ENCODE peak calls at places on chromosomes 7 and 10, in four cellular contexts. D is right cardiac atrium, U is fibroblast of lung, G is SK-N-SH. C is an unnamed sample.
A peak's percentile ranks its signal among the peaks of the same experiment; 100 is the strongest.

GRCh38 chr7:149773446-149774236 is at the start of gene ZNF467:
- DNase-seq in D (peak; percentile 92), U (peak; percentile 20), G (peak; percentile 73), C (peak; percentile 39)

GRCh38 chr10:43120948-43121290 is 17.3 kb upstream of the CSGALNACT2 start:
- DNase-seq in D (peak; percentile 61), U (peak; percentile 17), G (no peak), C (no peak)

GRCh38 chr10:114313139-114313538 is 74.1 kb downstream of the VWA2 start:
- DNase-seq in D (no peak), U (no peak), G (no peak), C (no peak)

GRCh38 chr10:110646417-110647135 is 2.4 kb downstream of the RBM20 start:
- DNase-seq in D (no peak), U (no peak), G (peak; percentile 19), C (no peak)

GRCh38 chr10:83987216-83987615 is 152.1 kb upstream of the GHITM start:
- DNase-seq in D (no peak), U (no peak), G (no peak), C (no peak)

GRCh38 chr7:141003172-141004080 is 11.3 kb downstream of the MRPS33 start:
- DNase-seq in D (no peak), U (no peak), G (no peak), C (no peak)

GRCh38 chr10:22550732-22551131 is 163.6 kb downstream of the PIP4K2A start:
- DNase-seq in D (peak; percentile 77), U (peak; percentile 15), G (peak; percentile 69), C (peak; percentile 61)

GRCh38 chr7:110386914-110387313 is 704.0 kb upstream of the LRRN3 start:
- DNase-seq in D (no peak), U (peak; percentile 80), G (no peak), C (no peak)

GRCh38 chr10:75049316-75050285 is 61.9 kb upstream of the SAMD8 start:
- DNase-seq in D (peak; percentile 60), U (no peak), G (no peak), C (no peak)

GRCh38 chr10:27100800-27101347 is 580 bp upstream of the ANKRD26 start:
- DNase-seq in D (no peak), U (no peak), G (no peak), C (no peak)

GRCh38 chr10:64682043-64682442 is 1160.8 kb downstream of the REEP3 start:
- DNase-seq in D (no peak), U (peak; percentile 0), G (no peak), C (no peak)

GRCh38 chr7:96034940-96035727 is 262.8 kb downstream of the DYNC1I1 start:
- DNase-seq in D (peak; percentile 43), U (no peak), G (no peak), C (no peak)

GRCh38 chr7:86926732-86927131 is 132.7 kb downstream of the ELAPOR2 start:
- DNase-seq in D (no peak), U (peak; percentile 31), G (peak; percentile 53), C (peak; percentile 9)

GRCh38 chr10:5645944-5646617 is 20.3 kb downstream of the ASB13 start:
- DNase-seq in D (peak; percentile 77), U (no peak), G (no peak), C (no peak)

GRCh38 chr7:38975944-38976392 is 1.7 kb upstream of the POU6F2 start:
- DNase-seq in D (peak; percentile 33), U (peak; percentile 0), G (peak; percentile 20), C (no peak)

GRCh38 chr7:156073366-156074052 is 261.2 kb upstream of the SHH start:
- DNase-seq in D (no peak), U (no peak), G (no peak), C (no peak)

GRCh38 chr10:132607961-132608495 is 70.4 kb downstream of the INPP5A start:
- DNase-seq in D (no peak), U (no peak), G (peak; percentile 53), C (no peak)

GRCh38 chr10:95542761-95543160 is 18.4 kb downstream of the SORBS1 start:
- DNase-seq in D (no peak), U (no peak), G (no peak), C (no peak)

GRCh38 chr7:119545118-119545517 is 727.9 kb upstream of the KCND2 start:
- DNase-seq in D (no peak), U (peak; percentile 83), G (no peak), C (no peak)

GRCh38 chr10:60760711-60761210 is 17.5 kb upstream of the CDK1 start:
- DNase-seq in D (no peak), U (no peak), G (no peak), C (no peak)

GRCh38 chr7:66627151-66627681 is 1.5 kb upstream of the KCTD7 start:
- DNase-seq in D (no peak), U (no peak), G (peak; percentile 81), C (no peak)

GRCh38 chr7:75639071-75639892 is 99.5 kb downstream of the HIP1 start:
- DNase-seq in D (peak; percentile 85), U (peak; percentile 50), G (peak; percentile 93), C (peak; percentile 26)

GRCh38 chr10:5661043-5661442 is 5.4 kb downstream of the ASB13 start:
- DNase-seq in D (no peak), U (no peak), G (no peak), C (no peak)

GRCh38 chr10:49161411-49161997 is 26.7 kb downstream of the TMEM273 start:
- DNase-seq in D (no peak), U (peak; percentile 66), G (no peak), C (no peak)

GRCh38 chr10:84156009-84156408 is 16.7 kb downstream of the GHITM start:
- DNase-seq in D (no peak), U (no peak), G (no peak), C (no peak)

GRCh38 chr7:142785841-142786250 is 15.1 kb downstream of the PRSS2 start:
- DNase-seq in D (no peak), U (no peak), G (no peak), C (peak; percentile 76)

GRCh38 chr7:19024261-19024660 is 93.2 kb downstream of the TWIST1 start:
- DNase-seq in D (no peak), U (peak; percentile 95), G (no peak), C (no peak)

GRCh38 chr10:62813453-62813852 is 2.7 kb downstream of the EGR2 start:
- DNase-seq in D (peak; percentile 48), U (no peak), G (no peak), C (no peak)

GRCh38 chr7:98251251-98251843 is 685 bp downstream of the TECPR1 start:
- DNase-seq in D (peak; percentile 73), U (peak; percentile 29), G (no peak), C (peak; percentile 41)

GRCh38 chr7:156475179-156475578 is 165.4 kb upstream of the RNF32 start:
- DNase-seq in D (no peak), U (peak; percentile 21), G (no peak), C (no peak)

GRCh38 chr10:7544203-7544602 is 122.6 kb downstream of the ITIH5 start:
- DNase-seq in D (no peak), U (no peak), G (no peak), C (no peak)

GRCh38 chr10:129459762-129460539 is 7.1 kb upstream of the MGMT start:
- DNase-seq in D (no peak), U (no peak), G (no peak), C (no peak)

GRCh38 chr10:77771851-77772250 is 134.2 kb upstream of the KCNMA1 start:
- DNase-seq in D (no peak), U (no peak), G (no peak), C (no peak)

GRCh38 chr7:1943933-1944618 is 274.0 kb downstream of the ELFN1 start:
- DNase-seq in D (peak; percentile 12), U (no peak), G (no peak), C (no peak)

GRCh38 chr10:114703377-114704125 is 45.5 kb upstream of the ABLIM1 start:
- DNase-seq in D (no peak), U (no peak), G (peak; percentile 64), C (no peak)

GRCh38 chr7:119936876-119937275 is 336.1 kb upstream of the KCND2 start:
- DNase-seq in D (no peak), U (no peak), G (no peak), C (no peak)

GRCh38 chr7:43553999-43554398 is 28.9 kb upstream of the STK17A start:
- DNase-seq in D (no peak), U (peak; percentile 23), G (no peak), C (no peak)

GRCh38 chr10:63375859-63376258 is 89.9 kb downstream of the JMJD1C start:
- DNase-seq in D (no peak), U (no peak), G (no peak), C (no peak)

GRCh38 chr7:37083311-37084096 is 359.2 kb upstream of the AOAH start:
- DNase-seq in D (peak; percentile 63), U (peak; percentile 60), G (no peak), C (no peak)
- H3K27ac ChIP-seq in D (peak overlapping the region; percentile 36), U (peak overlapping the region; percentile 72), G (no peak overlapping the region), C (no peak overlapping the region)

DNA sequence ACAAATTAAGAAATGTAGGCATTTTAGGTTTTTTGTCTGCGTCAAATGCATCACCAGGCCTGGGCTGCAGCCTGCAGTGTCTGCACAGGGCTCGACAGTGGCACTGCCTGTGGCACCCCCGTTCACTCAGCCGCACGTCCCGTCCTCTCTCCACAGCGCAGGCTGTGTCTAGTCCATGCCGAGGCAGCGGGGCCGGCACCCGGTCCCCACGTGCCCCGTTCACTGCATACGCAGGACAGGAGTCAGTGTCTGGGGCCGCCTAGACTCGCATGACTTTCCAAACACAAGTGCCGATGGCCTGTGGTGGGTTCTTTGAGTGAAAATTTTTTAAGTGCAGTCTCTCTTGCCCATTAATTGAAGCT is 446.4 kb downstream of the PTPRN2 start:
- DNase-seq in D (no peak), U (no peak), G (no peak), C (no peak)
- H3K9me3 ChIP-seq in D (no peaks in the 10 kb centered on the region), U (no peaks in the 10 kb centered on the region), G (peaks cover 10% of the 10 kb centered on the region), C (no peaks in the 10 kb centered on the region)

DNA sequence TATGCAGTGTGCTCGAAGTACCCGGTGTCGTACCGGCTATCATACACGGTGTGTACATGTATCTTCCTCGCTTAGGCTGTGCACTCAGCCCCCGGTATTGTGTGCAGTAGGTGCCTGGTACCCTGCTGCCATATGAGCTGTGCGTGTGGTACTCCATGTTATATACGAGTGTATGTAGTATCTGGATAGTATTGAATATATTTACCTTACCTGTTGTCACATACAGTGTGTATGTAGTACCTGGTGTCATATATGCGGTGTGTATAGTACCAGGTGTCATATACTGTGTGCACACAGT is 1.2 kb downstream of the ZMYND11 start:
- DNase-seq in D (no peak), U (no peak), G (no peak), C (no peak)
- H3K27ac ChIP-seq in D (peak overlapping the region; percentile 95), U (peak overlapping the region; percentile 92), G (peak overlapping the region; percentile 90), C (peak overlapping the region; percentile 67)

DNA sequence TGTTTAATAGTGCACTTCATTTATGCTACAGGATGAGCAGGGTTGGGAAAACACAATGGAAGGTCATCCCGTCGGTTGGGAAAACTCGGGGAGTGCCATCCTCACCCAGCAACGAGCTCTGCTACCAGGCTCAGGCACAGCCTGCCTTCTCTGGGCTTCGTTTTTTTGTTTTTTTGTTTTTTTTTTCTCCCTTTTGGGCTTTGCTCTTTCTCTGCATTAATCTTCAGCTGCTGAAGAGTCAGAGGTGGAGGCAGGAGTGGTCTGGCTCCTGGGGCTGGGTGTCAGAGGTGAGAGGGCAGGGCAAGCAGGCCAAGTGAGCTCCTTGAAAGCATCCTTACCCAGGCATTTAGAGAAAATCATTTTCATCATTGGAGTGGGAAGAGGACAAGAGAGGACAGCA is 11.5 kb downstream of the ZNF3 start:
- DNase-seq in D (no peak), U (no peak), G (no peak), C (no peak)
- H3K9me3 ChIP-seq in D (peaks cover 19% of the 10 kb centered on the region), U (peaks cover 15% of the 10 kb centered on the region), G (peaks cover 39% of the 10 kb centered on the region), C (peaks cover 31% of the 10 kb centered on the region)

GRCh38 chr7:83921798-83922607 is 272.6 kb downstream of the SEMA3A start:
- DNase-seq in D (no peak), U (peak; percentile 44), G (peak; percentile 53), C (no peak)
- H3K27ac ChIP-seq in D (no peak overlapping the region), U (no peak overlapping the region), G (peak overlapping the region; percentile 79), C (no peak overlapping the region)

GRCh38 chr10:119352042-119352441 is 144.7 kb downstream of the GRK5 start:
- DNase-seq in D (no peak), U (no peak), G (no peak), C (no peak)
- H3K9me3 ChIP-seq in D (no peaks in the 10 kb centered on the region), U (no peaks in the 10 kb centered on the region), G (no peaks in the 10 kb centered on the region), C (peaks cover 28% of the 10 kb centered on the region)

C was measured in CD4-positive, alpha-beta T cell.